ENCODE peak calls at places on chromosomes 3 and 15, in four cellular contexts. H, C, E and V are unnamed samples.

GRCh38 chr15:60494108-60494507 is 15.2 kb upstream of the ICE2 start:
- DNase-seq in C (no peak), H (no peak), E (no peak), V (no peak)

GRCh38 chr15:76987896-76988860 is 6.7 kb upstream of the PSTPIP1 start:
- DNase-seq in C (no peak), E (no peak), H (no peak), V (no peak)

GRCh38 chr15:35179739-35180138 is 94.6 kb upstream of the NANOGP8 start:
- DNase-seq in H (no peak), E (no peak), C (no peak), V (no peak)

GRCh38 chr15:41884458-41884857 is 9.4 kb downstream of the SPTBN5 start:
- DNase-seq in C (no peak), H (no peak), E (no peak), V (no peak)

GRCh38 chr3:55180936-55181535 is 253.2 kb upstream of the LRTM1 start:
- DNase-seq in H (peak; percentile 40), C (no peak), E (no peak), V (no peak)

GRCh38 chr15:90553248-90553745 is 23.6 kb downstream of the CRTC3 start:
- DNase-seq in C (no peak), H (no peak), E (no peak), V (no peak)

GRCh38 chr3:30644615-30645014 is 38.2 kb downstream of the TGFBR2 start:
- DNase-seq in E (peak; percentile 80), C (no peak), H (peak; percentile 49), V (peak; percentile 83)

GRCh38 chr3:86788371-86788770 is 202.6 kb downstream of the VGLL3 start:
- DNase-seq in E (no peak), C (no peak), H (no peak), V (no peak)

GRCh38 chr15:22956980-22957264 is 23.2 kb downstream of the CYFIP1 start:
- DNase-seq in E (no peak), H (no peak), C (no peak), V (no peak)

GRCh38 chr15:44729394-44729913 is 6.9 kb upstream of the TRIM69 start:
- DNase-seq in H (no peak), C (no peak), E (no peak), V (no peak)

GRCh38 chr15:99104788-99105515 is at the start of gene SYNM:
- DNase-seq in H (peak; percentile 73), C (no peak), E (peak; percentile 75), V (peak; percentile 66)

GRCh38 chr3:130457681-130458080 is 59.3 kb upstream of the COL6A6 start:
- DNase-seq in C (no peak), H (no peak), E (no peak), V (no peak)

GRCh38 chr3:13650210-13651056 is 101.5 kb downstream of the FBLN2 start:
- DNase-seq in C (no peak), E (no peak), H (peak; percentile 67), V (peak; percentile 76)

GRCh38 chr3:178804606-178805005 is 267.0 kb downstream of the ZMAT3 start:
- DNase-seq in H (no peak), E (no peak), C (no peak), V (no peak)

GRCh38 chr3:29065211-29065785 is 215.6 kb upstream of the RBMS3 start:
- DNase-seq in E (no peak), C (peak; percentile 94), H (peak; percentile 56), V (peak; percentile 56)

GRCh38 chr3:14439501-14440167 is 37.2 kb downstream of the SLC6A6 start:
- DNase-seq in C (no peak), H (peak; percentile 78), E (no peak), V (peak; percentile 50)

GRCh38 chr3:65497846-65498245 is 540.9 kb downstream of the MAGI1 start:
- DNase-seq in C (no peak), H (no peak), E (no peak), V (no peak)

GRCh38 chr3:71511037-71511436 is 72.5 kb downstream of the FOXP1 start:
- DNase-seq in E (no peak), C (no peak), H (no peak), V (no peak)

GRCh38 chr3:18424213-18424861 is 802 bp downstream of the SATB1 start:
- DNase-seq in C (no peak), H (no peak), E (no peak), V (peak; percentile 18)

GRCh38 chr3:123327956-123328850 is 120.7 kb downstream of the ADCY5 start:
- DNase-seq in C (no peak), E (no peak), H (no peak), V (no peak)

GRCh38 chr3:197022405-197023231 is 7.0 kb downstream of the MELTF start:
- DNase-seq in E (peak; percentile 71), H (no peak), C (no peak), V (no peak)

GRCh38 chr15:67750371-67750770 is 74.9 kb upstream of the SKOR1 start:
- DNase-seq in E (no peak), C (no peak), H (no peak), V (no peak)

GRCh38 chr3:127761101-127761802 is 61.1 kb downstream of the MGLL start:
- DNase-seq in E (no peak), C (no peak), H (no peak), V (no peak)

GRCh38 chr15:99436472-99437314 is 129.1 kb upstream of the MEF2A start:
- DNase-seq in E (peak; percentile 73), C (no peak), H (no peak), V (peak; percentile 17)

GRCh38 chr15:52466134-52466701 is 62.5 kb downstream of the MYO5A start:
- DNase-seq in C (no peak), H (no peak), E (no peak), V (no peak)

GRCh38 chr3:24506966-24507775 is 12.5 kb upstream of the THRB start:
- DNase-seq in C (no peak), H (no peak), E (no peak), V (no peak)

GRCh38 chr3:4493931-4494806 is 1.0 kb downstream of the ITPR1 start:
- DNase-seq in H (peak; percentile 46), C (no peak), E (no peak), V (no peak)

GRCh38 chr3:191283400-191283799 is 45.8 kb upstream of the CCDC50 start:
- DNase-seq in H (no peak), C (no peak), E (no peak), V (no peak)

GRCh38 chr3:186166036-186166435 is 57.1 kb upstream of the ETV5 start:
- DNase-seq in E (no peak), C (no peak), H (no peak), V (no peak)

GRCh38 chr15:55031732-55032131 is 165.0 kb downstream of the RSL24D1 start:
- DNase-seq in E (no peak), H (no peak), C (no peak), V (no peak)

GRCh38 chr3:126083511-126083912 is 412 bp downstream of the SLC41A3 start:
- DNase-seq in E (no peak), H (peak; percentile 57), C (no peak), V (peak; percentile 46)

GRCh38 chr3:187136936-187137335 is 2.4 kb downstream of the RPL39L start:
- DNase-seq in C (peak; percentile 63), E (no peak), H (no peak), V (no peak)

GRCh38 chr3:170909129-170909903 is 879 bp upstream of the EIF5A2 start:
- DNase-seq in E (no peak), C (peak; percentile 60), H (peak; percentile 25), V (peak; percentile 27)

GRCh38 chr3:45054196-45054857 is 28.2 kb downstream of the CLEC3B start:
- DNase-seq in C (no peak), H (no peak), E (no peak), V (no peak)

GRCh38 chr15:69559440-69560215 is 107.0 kb downstream of the RPLP1 start:
- DNase-seq in H (no peak), E (no peak), C (no peak), V (no peak)
- H3K4me1 ChIP-seq in H (no peaks in the 10 kb centered on the region), E (no peaks in the 10 kb centered on the region), C (peaks cover 13% of the 10 kb centered on the region), V (no peaks in the 10 kb centered on the region)

GRCh38 chr3:48467473-48468267 is 21.1 kb downstream of the ATRIP start:
- DNase-seq in E (no peak), H (no peak), C (no peak), V (no peak)

GRCh38 chr3:48467110-48467454 is 20.5 kb downstream of the ATRIP start:
- DNase-seq in H (no peak), E (no peak), C (no peak), V (no peak)

GRCh38 chr3:48466386-48467109 is 20.0 kb downstream of the ATRIP start:
- DNase-seq in C (no peak), E (no peak), H (peak; percentile 43), V (peak; percentile 44)

GRCh38 chr3:48469046-48469915 is 22.7 kb downstream of the ATRIP start:
- DNase-seq in E (no peak), C (no peak), H (no peak), V (no peak)

DNA sequence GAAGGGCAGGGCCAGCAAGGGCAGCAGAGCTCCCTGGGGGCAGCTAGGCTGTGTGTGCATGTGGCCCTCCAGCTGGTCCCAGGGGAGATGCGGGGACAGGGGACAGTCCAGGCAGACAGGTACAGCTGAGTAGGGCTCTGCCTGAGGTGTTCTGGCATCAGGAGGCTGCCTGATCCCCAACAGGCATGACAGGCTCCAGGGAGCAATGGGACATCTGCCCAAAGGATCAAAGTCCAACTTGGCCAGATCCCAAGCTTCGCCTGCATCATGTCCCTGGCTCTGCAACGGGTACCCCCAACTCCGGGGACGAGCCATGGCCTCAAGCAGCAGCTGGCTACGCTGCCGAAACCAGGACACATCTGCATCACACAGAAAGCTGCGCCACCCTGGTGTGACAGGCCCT is 21.8 kb downstream of the ATRIP start:
- DNase-seq in E (no peak), C (no peak), H (no peak), V (no peak)
- H3K4me1 ChIP-seq in E (peaks cover 78% of the 10 kb centered on the region), C (peaks cover 42% of the 10 kb centered on the region), H (peaks cover 25% of the 10 kb centered on the region), V (peaks cover 10% of the 10 kb centered on the region)

GRCh38 chr3:194107126-194107525 is 28.8 kb upstream of the HES1 start:
- DNase-seq in C (no peak), H (no peak), E (no peak), V (no peak)

GRCh38 chr3:194112120-194113106 is 23.5 kb upstream of the HES1 start:
- DNase-seq in C (no peak), E (no peak), H (no peak), V (no peak)

GRCh38 chr3:194110483-194110882 is 25.5 kb upstream of the HES1 start:
- DNase-seq in H (no peak), C (no peak), E (no peak), V (no peak)

GRCh38 chr3:194111336-194111735 is 24.6 kb upstream of the HES1 start:
- DNase-seq in H (no peak), E (no peak), C (no peak), V (no peak)

DNA sequence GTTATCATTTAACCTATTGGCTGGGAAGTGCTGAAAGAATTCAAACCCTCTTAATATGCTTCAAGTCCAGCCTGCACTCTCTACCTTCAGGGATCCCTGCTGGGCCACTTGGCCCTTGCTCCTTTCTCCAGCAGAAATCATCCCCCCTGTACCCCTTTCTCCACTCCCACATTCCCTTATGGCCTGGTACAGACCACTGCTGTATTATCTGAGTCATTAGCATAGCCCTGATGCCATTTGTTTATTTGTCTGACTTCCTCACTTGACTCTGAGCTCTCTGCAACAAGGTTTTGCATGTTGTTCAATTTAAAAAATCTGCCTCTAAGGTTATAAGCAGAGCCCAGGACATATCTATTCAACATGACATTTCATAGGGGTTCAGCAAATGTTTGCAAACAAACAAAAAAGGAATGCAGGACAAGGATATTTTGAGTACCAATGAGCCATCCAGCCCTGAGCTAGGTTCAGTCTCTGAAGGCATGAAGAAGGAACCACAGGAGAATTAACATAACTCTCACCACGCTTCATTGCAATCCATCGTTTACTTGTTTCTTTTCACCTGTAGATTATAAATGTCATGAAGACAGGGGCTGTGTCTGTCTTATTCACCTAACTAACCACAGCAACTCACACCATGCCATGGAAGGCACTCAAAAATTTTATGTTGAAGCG is 26.6 kb upstream of the HES1 start:
- DNase-seq in E (no peak), H (no peak), C (no peak), V (no peak)
- H3K4me1 ChIP-seq in E (peaks cover 12% of the 10 kb centered on the region), H (no peaks in the 10 kb centered on the region), C (peaks cover 3% of the 10 kb centered on the region), V (no peaks in the 10 kb centered on the region)

GRCh38 chr15:68808770-68809169 is 11.9 kb downstream of the ANP32A start:
- DNase-seq in H (no peak), E (no peak), C (no peak), V (no peak)
- H3K4me1 ChIP-seq in H (no peaks in the 10 kb centered on the region), E (peaks cover 47% of the 10 kb centered on the region), C (peaks cover 18% of the 10 kb centered on the region), V (peaks cover 9% of the 10 kb centered on the region)